ENCODE peak calls at places on chromosomes 16 and 17, in eight cellular contexts. U, P, B, N, X, C, J and A are unnamed samples.

GRCh38 chr16:58837950-58838349 is 103.8 kb upstream of the GOT2 start:
- DNase-seq in P (no peak), U (no peak), N (no peak), C (no peak), X (no peak), B (no peak), J (no peak), A (no peak)

GRCh38 chr16:74019608-74020007 is 277.0 kb upstream of the PSMD7 start:
- DNase-seq in U (no peak), J (peak; percentile 47), X (no peak), B (no peak), C (no peak), N (no peak), P (no peak), A (no peak)

GRCh38 chr17:37770631-37771518 is 26.0 kb upstream of the HNF1B start:
- DNase-seq in P (peak; percentile 10), B (peak; percentile 84), X (peak; percentile 75), J (peak; percentile 81), C (peak; percentile 49), N (peak; percentile 86), U (peak; percentile 76), A (peak; percentile 50)

GRCh38 chr16:4017807-4018206 is 98.4 kb downstream of the ADCY9 start:
- DNase-seq in U (no peak), N (no peak), X (no peak), J (no peak), C (no peak), B (no peak), P (no peak), A (no peak)

GRCh38 chr17:49646391-49647255 is 31.3 kb downstream of the SPOP start:
- DNase-seq in N (no peak), C (peak; percentile 85), X (peak; percentile 88), J (peak; percentile 35), P (no peak), U (peak; percentile 66), B (no peak), A (peak; percentile 4)

GRCh38 chr17:57902117-57902799 is 52.4 kb upstream of the MRPS23 start:
- DNase-seq in J (no peak), C (no peak), P (no peak), N (no peak), U (no peak), B (no peak), X (no peak), A (no peak)

GRCh38 chr17:4584125-4584834 is at the start of gene SMTNL2:
- DNase-seq in B (no peak), P (peak; percentile 26), X (no peak), C (no peak), N (no peak), U (no peak), J (peak; percentile 68), A (peak; percentile 22)

GRCh38 chr17:47717845-47718621 is 15.0 kb upstream of the TBX21 start:
- DNase-seq in C (no peak), B (no peak), J (no peak), N (no peak), U (no peak), P (no peak), X (peak; percentile 25), A (no peak)

GRCh38 chr17:59848385-59848668 is 44.4 kb downstream of the TUBD1 start:
- DNase-seq in N (no peak), C (no peak), X (no peak), B (peak; percentile 26), U (no peak), P (no peak), J (no peak), A (no peak)
- H3K4me1 ChIP-seq in N (peaks cover 7% of the 10 kb centered on the region), C (peaks cover 51% of the 10 kb centered on the region), X (peaks cover 61% of the 10 kb centered on the region), B (peaks cover 53% of the 10 kb centered on the region), U (peaks cover 28% of the 10 kb centered on the region), P (peaks cover 6% of the 10 kb centered on the region), J (peaks cover 7% of the 10 kb centered on the region), A (peaks cover 10% of the 10 kb centered on the region)

DNA sequence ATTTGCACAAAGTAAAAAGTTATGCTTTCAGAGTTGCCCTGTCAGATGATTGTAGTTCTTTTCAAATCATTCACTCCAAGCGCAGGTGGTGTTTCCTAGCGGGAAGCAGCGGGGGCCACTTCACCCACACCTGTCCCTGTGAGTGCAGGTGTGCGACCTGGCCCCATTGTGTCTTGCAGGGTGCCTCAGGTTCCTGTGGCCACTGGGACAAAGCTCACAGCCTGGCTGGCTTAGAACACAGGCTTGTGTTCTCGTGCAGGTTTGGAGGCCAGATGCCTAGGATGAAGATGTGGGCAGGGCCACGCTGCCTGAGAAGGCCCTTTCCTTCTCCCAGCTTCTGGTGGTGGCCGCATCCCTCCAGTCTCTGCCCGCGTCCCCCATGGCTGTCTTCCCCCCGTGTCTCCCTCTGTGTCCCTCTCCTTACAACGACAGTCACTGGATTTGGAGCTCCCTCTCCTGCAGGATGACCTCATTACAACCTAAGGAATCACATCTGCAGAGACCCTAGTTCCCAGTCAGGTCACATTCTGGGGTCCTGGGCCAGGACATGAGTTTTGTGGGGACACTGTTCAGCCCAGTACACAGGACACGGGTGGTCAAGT is 90.5 kb downstream of the NPIPB11 start:
- DNase-seq in C (no peak), P (no peak), J (peak; percentile 48), X (peak; percentile 16), U (no peak), N (no peak), B (no peak), A (peak; percentile 8)
- TF ChIP-seq CTCF in C (peak; percentile 24), P (no peak), J (peak; percentile 41), X (peak; percentile 42), U (peak; percentile 12), N (peak; percentile 49), B (no peak), A (no peak)

GRCh38 chr17:14759325-14759724 is 458.4 kb downstream of the HS3ST3B1 start:
- DNase-seq in J (no peak), P (no peak), U (no peak), B (no peak), C (no peak), X (no peak), N (no peak), A (no peak)
- H3K4me1 ChIP-seq in J (no peaks in the 10 kb centered on the region), P (no peaks in the 10 kb centered on the region), U (no peaks in the 10 kb centered on the region), B (no peaks in the 10 kb centered on the region), C (peaks cover 12% of the 10 kb centered on the region), X (peaks cover 21% of the 10 kb centered on the region), N (no peaks in the 10 kb centered on the region), A (no peaks in the 10 kb centered on the region)

GRCh38 chr17:78734841-78735641 is 47.0 kb downstream of the CYTH1 start:
- DNase-seq in C (no peak), P (no peak), X (no peak), B (no peak), J (no peak), U (no peak), N (no peak), A (no peak)

GRCh38 chr17:78738245-78738644 is 43.8 kb downstream of the CYTH1 start:
- DNase-seq in X (no peak), C (no peak), P (no peak), U (no peak), N (no peak), J (no peak), B (no peak), A (no peak)

GRCh38 chr17:78737332-78737731 is 44.7 kb downstream of the CYTH1 start:
- DNase-seq in J (no peak), U (no peak), P (no peak), B (no peak), N (no peak), C (peak; percentile 73), X (peak; percentile 66), A (peak; percentile 77)

GRCh38 chr17:78735832-78736525 is 46.1 kb downstream of the CYTH1 start:
- DNase-seq in B (no peak), C (peak; percentile 79), J (no peak), P (no peak), N (no peak), X (peak; percentile 91), U (no peak), A (no peak)

GRCh38 chr17:78736526-78737079 is 45.5 kb downstream of the CYTH1 start:
- DNase-seq in J (peak; percentile 91), B (peak; percentile 94), X (peak; percentile 93), U (peak; percentile 50), C (peak; percentile 93), N (no peak), P (peak; percentile 62), A (no peak)
- TF ChIP-seq CTCF in J (peak; percentile 16), B (no peak), X (no peak), U (no peak), C (peak; percentile 41), N (no peak), P (no peak), A (no peak)

GRCh38 chr16:87778476-87778829 is 12.7 kb upstream of the KLHDC4 start:
- DNase-seq in X (no peak), C (no peak), P (no peak), J (no peak), U (no peak), B (no peak), N (no peak), A (no peak)
- H3K4me1 ChIP-seq in X (peaks cover 10% of the 10 kb centered on the region), C (peaks cover 43% of the 10 kb centered on the region), P (peaks cover 43% of the 10 kb centered on the region), J (no peaks in the 10 kb centered on the region), U (no peaks in the 10 kb centered on the region), B (peaks cover 24% of the 10 kb centered on the region), N (peaks cover 8% of the 10 kb centered on the region), A (peaks cover 45% of the 10 kb centered on the region)

GRCh38 chr17:56320443-56320842 is 167.2 kb downstream of the ANKFN1 start:
- DNase-seq in B (no peak), J (peak; percentile 29), X (no peak), N (no peak), P (no peak), U (no peak), C (no peak), A (no peak)

GRCh38 chr17:56322991-56323390 is 169.7 kb downstream of the ANKFN1 start:
- DNase-seq in C (no peak), N (no peak), B (no peak), X (no peak), U (no peak), J (no peak), P (no peak), A (no peak)

GRCh38 chr17:56317351-56318208 is 164.3 kb downstream of the ANKFN1 start:
- DNase-seq in B (no peak), U (no peak), C (no peak), N (no peak), J (no peak), X (no peak), P (no peak), A (no peak)

GRCh38 chr17:56316604-56317003 is 163.3 kb downstream of the ANKFN1 start:
- DNase-seq in N (no peak), X (no peak), J (no peak), B (no peak), C (no peak), P (no peak), U (no peak), A (no peak)

DNA sequence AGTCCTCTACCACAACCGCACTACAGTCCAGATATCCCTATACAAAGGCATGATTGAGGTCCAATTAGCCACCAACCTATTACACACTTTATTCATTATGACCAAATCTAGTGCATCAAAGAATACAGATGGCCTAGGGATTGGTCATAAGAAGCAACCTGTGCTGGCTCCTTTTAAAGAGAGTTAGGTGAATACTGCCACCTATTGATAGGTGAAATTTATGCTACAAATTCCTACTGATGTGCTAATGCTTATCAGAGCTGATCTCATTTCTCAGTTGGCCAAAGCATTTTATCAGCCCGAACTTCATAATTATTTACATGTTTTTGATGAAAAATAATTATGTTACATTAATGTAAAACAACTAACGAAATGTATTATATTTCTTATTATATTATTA is 166.3 kb downstream of the ANKFN1 start:
- DNase-seq in X (peak; percentile 84), N (no peak), B (no peak), J (no peak), C (peak; percentile 58), U (no peak), P (no peak), A (peak; percentile 58)
- TF ChIP-seq CTCF in X (peak; percentile 83), N (peak; percentile 59), B (peak; percentile 56), J (peak; percentile 78), C (peak; percentile 76), U (peak; percentile 45), P (peak; percentile 16), A (peak; percentile 61)

GRCh38 chr17:70107441-70107840 is 32.4 kb downstream of the KCNJ16 start:
- DNase-seq in C (no peak), N (no peak), B (no peak), J (no peak), X (no peak), U (no peak), P (no peak), A (no peak)
- H3K4me1 ChIP-seq in C (no peaks in the 10 kb centered on the region), N (no peaks in the 10 kb centered on the region), B (no peaks in the 10 kb centered on the region), J (no peaks in the 10 kb centered on the region), X (no peaks in the 10 kb centered on the region), U (no peaks in the 10 kb centered on the region), P (no peaks in the 10 kb centered on the region), A (no peaks in the 10 kb centered on the region)